ENCODE peak calls at places on chromosomes 4 and X, in nine cellular contexts. Y is NB4, U is H9, D is HFFc6, P is heart right ventricle, I is suprapubic skin, T is WTC11, C is colonic mucosa, A is nephron progenitor cell. B is an unnamed sample.

GRCh38 chr4:57109847-57110634 is at the start of gene IGFBP7:
- DNase-seq in A (peak), Y (peak), T (peak), U (no peak), C (peak), P (peak), D (peak), I (peak), B (peak)

GRCh38 chr4:165592386-165592785 is 213.6 kb downstream of the CPE start:
- DNase-seq in D (no peak), C (no peak), Y (no peak), I (no peak), T (no peak), U (no peak), P (no peak), A (no peak), B (no peak)

GRCh38 chr4:53346920-53347852 is 18.7 kb downstream of the SCFD2 start:
- DNase-seq in P (no peak), U (no peak), Y (no peak), D (peak), A (no peak), I (no peak), T (no peak), C (no peak), B (no peak)

GRCh38 chr4:113328514-113328913 is 279.1 kb downstream of the ANK2 start:
- DNase-seq in C (no peak), Y (peak), P (no peak), D (no peak), U (peak), A (peak), I (no peak), T (peak), B (no peak)

GRCh38 chrX:139642241-139642927 is 65.6 kb downstream of the MCF2 start:
- DNase-seq in C (no peak), I (no peak), D (no peak), A (peak), Y (no peak), P (no peak), T (no peak), U (peak), B (peak)

GRCh38 chrX:10286195-10286594 is 129.4 kb downstream of the CLCN4 start:
- DNase-seq in I (no peak), U (no peak), D (no peak), A (no peak), T (no peak), P (no peak), C (no peak), Y (no peak), B (no peak)

GRCh38 chr4:15024386-15024785 is 22.1 kb downstream of the CPEB2 start:
- DNase-seq in P (no peak), C (no peak), I (no peak), Y (no peak), U (no peak), D (no peak), T (no peak), A (no peak), B (no peak)

GRCh38 chr4:41120297-41121217 is 93.8 kb downstream of the APBB2 start:
- DNase-seq in I (peak), Y (no peak), P (peak), U (no peak), A (no peak), D (no peak), C (no peak), T (no peak), B (no peak)

GRCh38 chr4:140047017-140047640 is 106.9 kb downstream of the MAML3 start:
- DNase-seq in U (peak), T (peak), P (peak), I (no peak), D (no peak), Y (no peak), A (no peak), C (no peak), B (no peak)

GRCh38 chr4:173301518-173302201 is 32.5 kb downstream of the HMGB2 start:
- DNase-seq in Y (peak), D (peak), T (no peak), C (no peak), P (no peak), U (no peak), A (no peak), I (no peak), B (no peak)

GRCh38 chr4:128347175-128347868 is 59.7 kb upstream of the PGRMC2 start:
- DNase-seq in I (no peak), C (no peak), Y (no peak), T (no peak), P (no peak), U (no peak), D (no peak), A (no peak), B (no peak)

GRCh38 chrX:108299101-108299591 is 139.1 kb downstream of the COL4A6 start:
- DNase-seq in P (no peak), Y (no peak), D (no peak), I (no peak), C (no peak), A (peak), U (no peak), T (no peak), B (no peak)

GRCh38 chr4:84379881-84380618 is 119.0 kb downstream of the NKX6-1 start:
- DNase-seq in I (no peak), C (no peak), U (no peak), A (no peak), Y (peak), D (no peak), P (no peak), T (no peak), B (no peak)

GRCh38 chrX:13220916-13221315 is 98.9 kb downstream of the ATXN3L start:
- DNase-seq in P (no peak), T (no peak), C (no peak), U (no peak), I (no peak), A (no peak), Y (no peak), D (peak), B (no peak)

GRCh38 chr4:5660185-5660584 is 48.2 kb downstream of the EVC2 start:
- DNase-seq in T (no peak), I (no peak), Y (no peak), C (no peak), A (no peak), U (no peak), P (no peak), D (peak), B (no peak)

GRCh38 chrX:134585446-134585845 is 72.8 kb downstream of the PLAC1 start:
- DNase-seq in D (no peak), T (no peak), A (no peak), C (no peak), U (no peak), Y (no peak), I (no peak), P (no peak), B (no peak)

GRCh38 chrX:148878371-148878770 is 378.0 kb downstream of the AFF2 start:
- DNase-seq in Y (no peak), T (no peak), U (no peak), C (no peak), P (no peak), D (no peak), I (no peak), A (no peak), B (no peak)

GRCh38 chrX:65706041-65706828 is 38.8 kb downstream of the MSN start:
- DNase-seq in D (peak), C (no peak), U (no peak), A (no peak), T (no peak), Y (peak), P (peak), I (no peak), B (no peak)

GRCh38 chr4:105267280-105267679 is 120.6 kb downstream of the TET2 start:
- DNase-seq in D (no peak), P (no peak), A (no peak), C (no peak), I (no peak), Y (no peak), U (no peak), T (no peak), B (no peak)

GRCh38 chrX:12236156-12236555 is 97.9 kb downstream of the FRMPD4 start:
- DNase-seq in C (no peak), P (no peak), D (no peak), A (no peak), T (no peak), I (no peak), U (no peak), Y (no peak), B (no peak)

GRCh38 chr4:173516621-173517612 is 13.1 kb downstream of the HAND2 start:
- DNase-seq in I (no peak), P (no peak), U (peak), Y (no peak), D (no peak), C (no peak), A (peak), T (peak), B (no peak)

GRCh38 chr4:121642876-121643585 is 53.7 kb downstream of the ANXA5 start:
- DNase-seq in P (no peak), U (no peak), C (no peak), T (no peak), D (no peak), Y (no peak), I (no peak), A (no peak), B (no peak)

GRCh38 chrX:136065044-136065671 is 79.9 kb downstream of the SLC9A6 start:
- DNase-seq in T (no peak), I (no peak), P (peak), D (no peak), Y (peak), C (no peak), A (peak), U (no peak), B (no peak)

GRCh38 chr4:55255171-55255570 is 90.9 kb upstream of the SRD5A3 start:
- DNase-seq in T (no peak), Y (no peak), A (no peak), P (no peak), C (no peak), D (peak), I (no peak), U (no peak), B (no peak)

GRCh38 chr4:77619408-77619807 is 13.8 kb downstream of the CXCL13 start:
- DNase-seq in I (no peak), A (no peak), U (no peak), T (no peak), Y (no peak), P (no peak), D (no peak), C (no peak), B (no peak)

GRCh38 chr4:52641853-52642563 is 17.1 kb downstream of the USP46 start:
- DNase-seq in Y (no peak), I (no peak), D (peak), A (no peak), C (no peak), P (no peak), U (no peak), T (no peak), B (no peak)

GRCh38 chrX:138874271-138874670 is 162.8 kb upstream of the FGF13 start:
- DNase-seq in D (no peak), C (no peak), U (no peak), T (no peak), Y (no peak), P (no peak), A (no peak), I (no peak), B (no peak)

GRCh38 chrX:131977619-131978018 is 45.5 kb upstream of the STK26 start:
- DNase-seq in I (no peak), Y (no peak), A (no peak), P (no peak), D (no peak), U (no peak), T (no peak), C (no peak), B (no peak)

GRCh38 chr4:62531731-62532130 is 1331.6 kb downstream of the ADGRL3 start:
- DNase-seq in C (no peak), D (no peak), P (no peak), U (peak), I (no peak), A (no peak), Y (peak), T (peak), B (no peak)

GRCh38 chr4:155802573-155802972 is 43.8 kb downstream of the GUCY1B1 start:
- DNase-seq in T (no peak), Y (no peak), A (no peak), U (no peak), I (no peak), C (no peak), P (no peak), D (peak), B (no peak)

GRCh38 chr4:77818077-77818666 is 996 bp downstream of the CNOT6L start:
- DNase-seq in P (peak), C (peak), T (peak), D (peak), U (peak), I (peak), A (peak), Y (peak), B (no peak)

GRCh38 chrX:101078716-101079115 is at the start of gene TMEM35A:
- DNase-seq in T (peak), U (peak), D (peak), I (no peak), A (peak), C (peak), Y (no peak), P (no peak), B (no peak)

GRCh38 chrX:34632404-34632803 is 24.7 kb downstream of the TMEM47 start:
- DNase-seq in A (no peak), C (no peak), I (no peak), Y (no peak), T (no peak), U (no peak), P (no peak), D (no peak), B (no peak)

GRCh38 chrX:68878977-68879376 is 50.2 kb downstream of the EFNB1 start:
- DNase-seq in P (no peak), U (no peak), C (no peak), Y (no peak), A (no peak), T (no peak), D (no peak), I (no peak), B (no peak)

GRCh38 chr4:25925486-25926201 is 11.6 kb downstream of the SMIM20 start:
- DNase-seq in Y (peak), D (peak), A (peak), P (peak), U (peak), I (no peak), T (peak), C (peak), B (no peak)
- TF ChIP-seq CTCF in Y (peak), D (peak), A (peak), P (peak), U (peak), I (no peak), T (peak), C (peak), B (peak)

DNA sequence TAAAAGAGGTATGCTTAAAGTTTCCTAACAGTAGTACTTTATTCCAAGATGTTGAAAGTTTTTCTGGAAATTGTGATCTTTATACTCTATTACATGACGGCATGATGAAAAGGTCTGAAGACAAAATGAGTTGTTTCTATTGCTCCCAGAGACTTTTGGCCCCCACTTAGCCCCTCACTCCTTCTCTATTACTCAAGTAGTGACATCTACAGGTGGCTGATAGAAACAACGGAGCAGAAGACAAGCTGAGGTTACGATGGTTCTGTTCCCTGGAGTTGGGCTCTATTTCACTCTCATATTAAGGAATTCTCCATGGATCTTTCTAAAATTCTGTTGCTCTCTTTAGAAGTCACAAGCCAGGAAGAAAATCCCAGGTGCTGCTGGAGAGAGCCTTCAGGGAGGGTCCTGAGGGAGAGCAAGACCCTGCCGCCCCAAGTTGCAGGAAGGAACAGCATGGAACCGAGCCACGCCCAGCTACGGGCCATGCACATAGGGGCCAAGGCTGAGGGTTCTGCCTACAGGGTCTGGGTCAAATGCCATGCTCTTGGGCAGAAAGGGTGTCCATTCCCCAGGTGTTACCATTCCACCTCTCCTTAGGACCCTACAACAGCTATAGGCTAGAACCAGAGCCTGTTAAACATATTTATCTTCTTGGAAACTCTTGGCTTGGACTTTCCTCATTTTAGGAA is 22.7 kb downstream of the RPL9 start:
- DNase-seq in A (no peak), D (no peak), T (no peak), U (no peak), P (no peak), Y (peak), C (no peak), I (no peak), B (no peak)
- TF ChIP-seq CTCF in A (no peak), D (peak), T (no peak), U (peak), P (no peak), Y (peak), C (no peak), I (no peak), B (peak)

GRCh38 chr4:7121861-7122653 is 54.2 kb upstream of the GRPEL1 start:
- DNase-seq in Y (no peak), P (no peak), T (no peak), A (peak), D (no peak), U (no peak), C (no peak), I (no peak), B (no peak)

GRCh38 chr4:7127591-7127990 is 59.7 kb upstream of the GRPEL1 start:
- DNase-seq in I (no peak), U (no peak), C (no peak), P (no peak), Y (no peak), A (no peak), T (no peak), D (no peak), B (no peak)

GRCh38 chr4:7128234-7128633 is 60.4 kb upstream of the GRPEL1 start:
- DNase-seq in U (no peak), C (no peak), Y (no peak), D (no peak), P (no peak), I (no peak), A (no peak), T (no peak), B (no peak)

GRCh38 chr4:7121174-7121573 is 53.3 kb upstream of the GRPEL1 start:
- DNase-seq in Y (no peak), I (no peak), U (no peak), T (no peak), A (no peak), P (no peak), C (no peak), D (no peak), B (no peak)

DNA sequence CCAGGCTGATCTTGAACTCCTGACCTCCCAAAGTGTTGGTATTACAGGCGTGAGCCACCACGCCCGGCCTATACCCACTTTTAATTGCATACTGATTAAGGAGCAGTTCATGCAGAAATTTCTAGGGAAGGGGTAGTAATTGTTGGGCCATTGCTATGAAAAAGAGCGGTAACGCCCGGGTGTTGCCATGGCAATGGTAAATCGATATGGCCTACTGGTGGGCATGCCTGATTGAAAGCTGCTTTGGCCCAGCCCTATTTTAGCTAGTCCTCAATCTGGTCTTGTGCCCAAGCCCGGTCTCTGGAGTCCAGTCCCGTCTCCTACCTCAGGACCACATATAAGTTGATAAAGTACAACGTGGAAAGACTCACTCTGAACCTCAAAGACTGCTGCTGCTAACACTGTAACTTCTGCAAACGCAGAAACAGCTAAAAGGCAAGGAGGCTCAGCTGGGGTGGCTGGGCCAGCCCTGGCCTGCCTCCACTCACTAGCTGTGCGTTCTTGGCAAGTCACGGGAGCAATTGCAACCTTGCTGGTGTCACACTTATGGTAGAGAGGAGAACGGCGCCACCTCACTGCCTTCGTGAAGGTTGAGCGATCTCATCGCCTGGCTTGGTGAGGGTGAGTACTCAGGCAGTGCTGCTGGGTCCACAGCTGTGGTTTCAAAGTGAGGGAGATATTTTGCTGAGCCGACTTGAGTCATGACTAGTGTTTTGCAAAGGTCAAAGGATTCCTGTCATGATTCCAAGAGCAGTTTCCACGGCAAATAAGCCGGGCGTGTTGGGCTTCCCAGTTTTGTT is 57.0 kb upstream of the GRPEL1 start:
- DNase-seq in D (peak), Y (peak), U (peak), C (peak), A (peak), I (no peak), P (no peak), T (no peak), B (no peak)
- TF ChIP-seq CTCF in D (peak), Y (no peak), U (no peak), C (no peak), A (no peak), I (no peak), P (no peak), T (no peak), B (no peak)

GRCh38 chr4:3246458-3247398 is 2.2 kb upstream of the MSANTD1 start:
- DNase-seq in D (no peak), T (no peak), P (no peak), A (no peak), C (no peak), Y (no peak), I (no peak), U (no peak), B (no peak)
- TF ChIP-seq CTCF in D (peak), T (no peak), P (no peak), A (no peak), C (no peak), Y (peak), I (no peak), U (peak), B (no peak)

DNA sequence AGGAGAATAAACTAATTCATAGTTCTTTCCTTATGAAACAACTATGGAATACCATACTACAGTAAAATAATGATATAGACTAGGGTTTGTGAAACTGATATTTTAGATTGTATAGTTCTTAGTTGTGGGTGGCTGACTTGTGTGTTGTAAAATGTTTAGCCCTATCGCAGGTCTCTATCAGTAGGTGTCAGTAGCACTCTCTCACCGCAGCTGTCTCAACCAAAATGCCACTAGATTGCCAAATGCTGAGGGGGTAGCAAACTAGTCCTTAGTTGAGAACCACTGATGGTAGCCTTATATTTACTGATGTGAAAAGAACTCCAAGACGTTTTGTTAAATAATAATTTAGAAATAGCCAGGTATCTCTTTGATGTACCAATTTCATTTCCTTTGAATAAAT is 48.1 kb downstream of the RHOXF2B start:
- DNase-seq in T (no peak), D (no peak), P (no peak), I (no peak), A (no peak), U (no peak), C (no peak), Y (peak), B (no peak)
- TF ChIP-seq CTCF in T (no peak), D (no peak), P (no peak), I (no peak), A (no peak), U (peak), C (no peak), Y (peak), B (no peak)